ENCODE peak calls at places on chromosomes 1 and 21, in nine cellular contexts. O is left colon, Q is Calu3, T is amygdala, C is ureter, B is HTR-8/SVneo, I is NCI-H2029 treated with DMSO at 0.1 percent for 48 hours, L is anterior cingulate cortex, D is G401. G is an unnamed sample.

GRCh38 chr21:33657124-33657842 is 15.0 kb downstream of the ITSN1 start:
- DNase-seq in O (no peak), Q (no peak), T (no peak), C (no peak), B (no peak), I (no peak), L (no peak), D (no peak), G (no peak)

GRCh38 chr1:6051423-6051822 is 5.7 kb downstream of the KCNAB2 start:
- DNase-seq in O (no peak), Q (no peak), T (no peak), C (no peak), B (no peak), I (no peak), L (no peak), D (no peak), G (no peak)

GRCh38 chr1:220462756-220463155 is 65.2 kb upstream of the MARK1 start:
- DNase-seq in O (peak; percentile 36), Q (peak; percentile 42), T (no peak), C (no peak), B (no peak), I (peak; percentile 17), L (no peak), D (no peak), G (no peak)

GRCh38 chr1:63730211-63730610 is 43.6 kb upstream of the ROR1 start:
- DNase-seq in O (no peak), Q (no peak), T (no peak), C (no peak), B (no peak), I (no peak), L (no peak), D (peak; percentile 69), G (no peak)

GRCh38 chr1:10283318-10283984 is 73.1 kb downstream of the KIF1B start:
- DNase-seq in O (no peak), Q (no peak), T (no peak), C (no peak), B (no peak), I (no peak), L (no peak), D (peak; percentile 91), G (no peak)

GRCh38 chr1:76786232-76786631 is 81.0 kb upstream of the ST6GALNAC5 start:
- DNase-seq in O (no peak), Q (no peak), T (no peak), C (no peak), B (no peak), I (no peak), L (no peak), D (no peak), G (no peak)

GRCh38 chr1:10339815-10340214 is 59.0 kb upstream of the PGD start:
- DNase-seq in O (peak; percentile 22), Q (peak; percentile 8), T (peak; percentile 50), C (no peak), B (peak; percentile 6), I (no peak), L (peak; percentile 80), D (peak; percentile 65), G (no peak)

GRCh38 chr1:39490596-39491145 is 765 bp upstream of the BMP8A start:
- DNase-seq in O (peak; percentile 46), Q (no peak), T (no peak), C (no peak), B (no peak), I (peak; percentile 97), L (no peak), D (peak; percentile 32), G (no peak)

GRCh38 chr1:181134543-181135461 is 46.3 kb downstream of the IER5 start:
- DNase-seq in O (peak; percentile 62), Q (peak; percentile 52), T (no peak), C (peak; percentile 84), B (peak; percentile 83), I (no peak), L (no peak), D (no peak), G (no peak)

GRCh38 chr1:3469849-3470649 is 15.6 kb downstream of the ARHGEF16 start:
- DNase-seq in O (no peak), Q (no peak), T (no peak), C (no peak), B (no peak), I (no peak), L (no peak), D (no peak), G (no peak)

GRCh38 chr21:38121888-38122705 is 134.7 kb upstream of the KCNJ15 start:
- DNase-seq in O (no peak), Q (no peak), T (no peak), C (no peak), B (no peak), I (no peak), L (no peak), D (no peak), G (no peak)

GRCh38 chr1:82323144-82323543 is 522.4 kb downstream of the ADGRL2 start:
- DNase-seq in O (no peak), Q (no peak), T (no peak), C (no peak), B (no peak), I (no peak), L (no peak), D (no peak), G (no peak)

GRCh38 chr1:156230102-156230501 is 11.9 kb upstream of the BGLAP start:
- DNase-seq in O (no peak), Q (no peak), T (no peak), C (no peak), B (no peak), I (no peak), L (no peak), D (no peak), G (no peak)

GRCh38 chr1:27912429-27912828 is 22.4 kb upstream of the SMPDL3B start:
- DNase-seq in O (no peak), Q (no peak), T (no peak), C (no peak), B (no peak), I (no peak), L (no peak), D (no peak), G (no peak)

GRCh38 chr21:28644762-28645161 is 347.9 kb downstream of the LTN1 start:
- DNase-seq in O (no peak), Q (no peak), T (no peak), C (no peak), B (no peak), I (no peak), L (no peak), D (no peak), G (no peak)

GRCh38 chr1:219958875-219959417 is 30.6 kb upstream of the SLC30A10 start:
- DNase-seq in O (peak; percentile 47), Q (no peak), T (no peak), C (no peak), B (no peak), I (no peak), L (no peak), D (no peak), G (no peak)

GRCh38 chr1:85850238-85850637 is 142.0 kb upstream of the ZNHIT6 start:
- DNase-seq in O (no peak), Q (peak; percentile 15), T (no peak), C (no peak), B (peak; percentile 53), I (peak; percentile 21), L (no peak), D (no peak), G (no peak)

GRCh38 chr1:157978547-157979403 is 14.7 kb upstream of the KIRREL1 start:
- DNase-seq in O (peak; percentile 53), Q (no peak), T (no peak), C (no peak), B (no peak), I (no peak), L (no peak), D (no peak), G (no peak)

GRCh38 chr1:243550276-243550675 is 294.4 kb downstream of the SDCCAG8 start:
- DNase-seq in O (no peak), Q (no peak), T (no peak), C (no peak), B (no peak), I (no peak), L (no peak), D (no peak), G (no peak)